ENCODE peak calls at places on chromosomes 5 and 9, in five cellular contexts. N is CD4-positive, alpha-beta T cell; L is right lobe of liver; Y is psoas muscle; D is progenitor cell of endocrine pancreas. Z is an unnamed sample.
A peak's percentile ranks its signal among the peaks of the same experiment; 100 is the strongest.

GRCh38 chr5:132774406-132774805 is 2.6 kb downstream of the SEPTIN8 start:
- DNase-seq in L (no peak), N (no peak), D (no peak), Y (no peak), Z (no peak)

GRCh38 chr5:141958113-141958512 is at the start of gene PCDH12:
- DNase-seq in Y (peak; percentile 68), L (no peak), D (no peak), N (no peak), Z (peak; percentile 61)

GRCh38 chr5:53335115-53335514 is 145.3 kb upstream of the FST start:
- DNase-seq in L (peak; percentile 43), D (no peak), Y (no peak), N (no peak), Z (no peak)

GRCh38 chr9:94480205-94480604 is 74.7 kb upstream of the PCAT7 start:
- DNase-seq in N (no peak), Y (no peak), L (no peak), D (no peak), Z (no peak)

GRCh38 chr5:36688722-36689121 is 82.3 kb downstream of the SLC1A3 start:
- DNase-seq in D (no peak), Y (no peak), L (no peak), N (no peak), Z (no peak)

GRCh38 chr9:125235805-125236534 is 5.2 kb downstream of the HSPA5 start:
- DNase-seq in Y (no peak), L (no peak), N (no peak), D (no peak), Z (no peak)

GRCh38 chr5:107980923-107981748 is 310.4 kb upstream of the EFNA5 start:
- DNase-seq in N (no peak), D (no peak), Y (no peak), L (no peak), Z (no peak)

GRCh38 chr9:131367445-131367844 is 26.4 kb upstream of the PRRC2B start:
- DNase-seq in L (no peak), N (no peak), D (no peak), Y (no peak), Z (no peak)

GRCh38 chr5:38738898-38739743 is 106.7 kb upstream of the OSMR start:
- DNase-seq in N (no peak), D (no peak), Y (no peak), L (no peak), Z (no peak)

GRCh38 chr5:159178978-159179377 is 30.4 kb downstream of the RNF145 start:
- DNase-seq in Y (no peak), L (no peak), N (no peak), D (no peak), Z (no peak)

GRCh38 chr9:98142182-98142924 is 23.3 kb upstream of the TRIM14 start:
- DNase-seq in D (no peak), L (peak; percentile 94), Y (no peak), N (no peak), Z (peak; percentile 20)

GRCh38 chr5:133523013-133523658 is 89.2 kb downstream of the FSTL4 start:
- DNase-seq in Y (no peak), D (no peak), L (no peak), N (no peak), Z (no peak)

GRCh38 chr9:106980551-106981101 is 117.7 kb downstream of the ZNF462 start:
- DNase-seq in N (no peak), L (no peak), Y (no peak), D (no peak), Z (no peak)

GRCh38 chr9:2506310-2506709 is 115.3 kb upstream of the VLDLR start:
- DNase-seq in Y (no peak), L (no peak), N (no peak), D (no peak), Z (no peak)

GRCh38 chr5:135249658-135250057 is 149.4 kb downstream of the MACROH2A1 start:
- DNase-seq in D (no peak), L (peak; percentile 9), N (no peak), Y (no peak), Z (no peak)

GRCh38 chr9:928363-929042 is 48.0 kb upstream of the DMRT3 start:
- DNase-seq in Y (no peak), D (peak; percentile 17), N (no peak), L (no peak), Z (no peak)

GRCh38 chr9:36154213-36154952 is 14.8 kb upstream of the CCIN start:
- DNase-seq in N (no peak), D (no peak), Y (no peak), L (no peak), Z (no peak)

GRCh38 chr5:81854915-81855314 is 104.0 kb upstream of the SSBP2 start:
- DNase-seq in Y (no peak), L (no peak), N (no peak), D (no peak), Z (no peak)

GRCh38 chr5:115415143-115415491 is 118.7 kb upstream of the CCDC112 start:
- DNase-seq in L (no peak), D (no peak), N (no peak), Y (no peak), Z (peak; percentile 32)

GRCh38 chr9:105447814-105448812 is at the start of gene FSD1L:
- DNase-seq in N (peak; percentile 70), D (peak; percentile 85), L (peak; percentile 94), Y (peak; percentile 97), Z (peak; percentile 94)

GRCh38 chr9:17531642-17532254 is 47.1 kb upstream of the SH3GL2 start:
- DNase-seq in N (no peak), L (no peak), D (no peak), Y (no peak), Z (no peak)

GRCh38 chr5:59655693-59656309 is 237.7 kb downstream of the PDE4D start:
- DNase-seq in N (no peak), Y (no peak), L (no peak), D (no peak), Z (no peak)

GRCh38 chr5:59652449-59652848 is 241.1 kb downstream of the PDE4D start:
- DNase-seq in D (no peak), Y (no peak), L (no peak), N (no peak), Z (no peak)

GRCh38 chr5:59660737-59661136 is 232.8 kb downstream of the PDE4D start:
- DNase-seq in L (no peak), D (no peak), Y (no peak), N (no peak), Z (no peak)

GRCh38 chr5:59654691-59655090 is 238.8 kb downstream of the PDE4D start:
- DNase-seq in D (no peak), L (no peak), Y (no peak), N (no peak), Z (no peak)

GRCh38 chr5:59656351-59657254 is 236.9 kb downstream of the PDE4D start:
- DNase-seq in L (no peak), Y (no peak), N (no peak), D (no peak), Z (no peak)
- TF ChIP-seq CTCF in L (no peak), Y (no peak), N (no peak), D (no peak), Z (no peak)

GRCh38 chr9:78115073-78115472 is 83.5 kb upstream of the GNAQ start:
- DNase-seq in N (no peak), D (no peak), Y (no peak), L (no peak), Z (no peak)
- TF ChIP-seq CTCF in N (peak; percentile 51), D (peak; percentile 44), Y (peak; percentile 6), L (peak; percentile 12), Z (peak; percentile 23)

DNA sequence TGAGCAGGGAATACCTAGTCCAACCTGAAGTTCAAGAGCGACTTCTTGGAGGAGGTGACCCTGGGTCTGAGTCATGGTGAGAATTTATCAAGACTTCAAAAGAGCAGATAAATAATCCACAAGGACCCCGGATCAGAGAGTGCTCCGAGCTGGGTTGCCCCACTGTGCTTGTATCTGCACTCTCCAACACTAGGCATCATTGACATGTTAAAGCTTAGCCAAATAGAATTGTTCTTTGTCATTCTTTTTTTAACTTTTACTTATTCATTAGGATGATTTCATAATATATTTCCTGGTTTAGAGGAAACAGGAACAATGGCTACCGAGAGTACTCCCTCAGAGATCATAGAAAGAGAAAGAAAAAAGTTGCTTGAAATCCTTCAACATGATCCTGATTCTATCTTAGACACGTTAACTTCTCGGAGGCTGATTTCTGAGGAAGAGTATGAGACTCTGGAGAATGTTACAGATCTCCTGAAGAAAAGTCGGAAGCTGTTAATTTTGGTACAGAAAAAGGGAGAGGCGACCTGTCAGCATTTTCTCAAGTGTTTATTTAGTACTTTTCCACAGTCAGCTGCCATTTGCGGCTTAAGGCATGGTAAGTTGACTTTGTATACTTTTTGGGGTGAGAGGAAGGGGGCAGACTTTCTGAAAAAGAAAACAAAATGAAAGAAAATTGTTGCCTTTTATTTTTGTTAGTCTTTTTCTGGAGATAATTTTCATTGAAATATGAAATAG is at the start of gene CARD6:
- DNase-seq in L (no peak), Y (no peak), N (no peak), D (no peak), Z (no peak)
- TF ChIP-seq CTCF in L (no peak), Y (no peak), N (no peak), D (no peak), Z (no peak)

DNA sequence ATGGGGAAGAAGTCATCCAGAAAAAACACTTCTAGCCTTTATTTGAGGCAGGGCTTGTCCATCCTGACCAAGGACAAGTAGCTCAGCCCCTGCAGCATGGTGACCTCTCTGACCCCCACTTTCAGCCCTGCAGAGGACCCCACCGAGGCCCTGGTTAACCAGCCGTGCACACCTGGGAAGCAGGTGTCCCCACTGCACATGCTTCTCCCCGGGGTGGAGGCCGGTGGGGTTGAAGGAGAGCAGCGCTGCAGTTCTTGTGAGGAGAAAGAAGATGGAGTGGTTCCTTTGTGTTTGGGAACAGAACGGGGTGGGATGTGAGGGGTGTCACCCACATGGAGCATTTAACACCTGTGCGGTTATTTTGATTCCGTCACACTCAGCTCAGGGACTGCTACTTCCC is 21.1 kb upstream of the ZBTB34 start:
- DNase-seq in N (no peak), Y (no peak), L (no peak), D (no peak), Z (no peak)
- TF ChIP-seq CTCF in N (no peak), Y (no peak), L (no peak), D (no peak), Z (no peak)

GRCh38 chr5:32329395-32329834 is 16.7 kb upstream of the MTMR12 start:
- DNase-seq in L (peak; percentile 71), D (no peak), N (peak; percentile 14), Y (peak; percentile 66), Z (peak; percentile 47)
- TF ChIP-seq CTCF in L (peak; percentile 76), D (peak; percentile 61), N (peak; percentile 67), Y (peak; percentile 68), Z (peak; percentile 82)

GRCh38 chr5:177982072-177982727 is 13.8 kb downstream of the PROP1 start:
- DNase-seq in N (no peak), D (no peak), Y (no peak), L (no peak), Z (no peak)
- TF ChIP-seq CTCF in N (no peak), D (peak; percentile 18), Y (peak; percentile 16), L (no peak), Z (no peak)

GRCh38 chr9:99235874-99236627 is 14.0 kb downstream of the SEC61B start:
- DNase-seq in L (no peak), Y (no peak), D (no peak), N (no peak), Z (no peak)

GRCh38 chr9:99235069-99235468 is 13.0 kb downstream of the SEC61B start:
- DNase-seq in D (no peak), N (no peak), Y (no peak), L (no peak), Z (no peak)

GRCh38 chr9:99237356-99237755 is 15.3 kb downstream of the SEC61B start:
- DNase-seq in L (no peak), D (no peak), Y (no peak), N (no peak), Z (no peak)

GRCh38 chr9:99234618-99235017 is 12.5 kb downstream of the SEC61B start:
- DNase-seq in N (no peak), Y (no peak), D (no peak), L (no peak), Z (no peak)

GRCh38 chr9:99231708-99232107 is 9.6 kb downstream of the SEC61B start:
- DNase-seq in D (no peak), N (no peak), L (no peak), Y (no peak), Z (no peak)
- TF ChIP-seq CTCF in D (peak; percentile 54), N (peak; percentile 55), L (peak; percentile 36), Y (peak; percentile 61), Z (peak; percentile 63)

Z was measured in left ventricle myocardium inferior.